ENCODE peak calls at places on chromosomes 1 and 21, in five cellular contexts. E, K, Z, P and X are unnamed samples.

GRCh38 chr1:234188454-234188792 is 184.8 kb upstream of the COA6 start:
- DNase-seq in E (no peak), P (peak), Z (no peak), K (no peak), X (no peak)

GRCh38 chr1:60848583-60849188 is 233.7 kb upstream of the NFIA start:
- DNase-seq in P (peak), Z (no peak), K (no peak), E (no peak), X (no peak)

GRCh38 chr1:180925471-180926051 is 12.9 kb downstream of the KIAA1614 start:
- DNase-seq in Z (no peak), K (no peak), P (no peak), E (no peak), X (no peak)

GRCh38 chr1:22976461-22977243 is 4.0 kb upstream of the LACTBL1 start:
- DNase-seq in E (peak), Z (peak), P (peak), K (peak), X (no peak)

GRCh38 chr1:226370144-226370923 is 37.6 kb downstream of the PARP1 start:
- DNase-seq in E (no peak), P (no peak), K (peak), Z (no peak), X (no peak)

GRCh38 chr1:92013923-92014322 is 15.9 kb upstream of the EPHX4 start:
- DNase-seq in P (no peak), Z (no peak), E (no peak), K (no peak), X (no peak)

GRCh38 chr1:206714331-206715058 is 29.8 kb downstream of the MAPKAPK2 start:
- DNase-seq in Z (no peak), P (peak), K (no peak), E (no peak), X (peak)

GRCh38 chr1:229893762-229894444 is 173.1 kb upstream of the GALNT2 start:
- DNase-seq in E (no peak), Z (no peak), P (peak), K (no peak), X (no peak)

GRCh38 chr1:10958614-10959013 is 53.8 kb upstream of the TARDBP start:
- DNase-seq in K (no peak), P (no peak), Z (no peak), E (no peak), X (no peak)

GRCh38 chr1:119279441-119280415 is 88.9 kb upstream of the HAO2 start:
- DNase-seq in E (no peak), P (peak), K (no peak), Z (no peak), X (no peak)

GRCh38 chr1:155241069-155241679 is 14.1 kb downstream of the ENTREP3 start:
- DNase-seq in E (peak), Z (peak), K (no peak), P (peak), X (peak)

GRCh38 chr21:31098576-31099005 is 60.3 kb upstream of the KRTAP19-8 start:
- DNase-seq in K (no peak), P (peak), E (peak), Z (peak), X (peak)

GRCh38 chr1:179971563-179972496 is 17.2 kb downstream of the CEP350 start:
- DNase-seq in Z (no peak), K (no peak), E (no peak), P (no peak), X (no peak)

GRCh38 chr1:46411601-46412341 is 17.7 kb downstream of the FAAH start:
- DNase-seq in K (no peak), Z (no peak), P (no peak), E (peak), X (no peak)

GRCh38 chr1:160048335-160048734 is 16.5 kb upstream of the PIGM start:
- DNase-seq in E (no peak), P (no peak), Z (no peak), K (no peak), X (no peak)